ENCODE peak calls at places on chromosomes 2 and 18, in six cellular contexts. H is tibial artery; V is CD8-positive, alpha-beta T cell; O is CD4-positive, alpha-beta memory T cell; Z is CD8-positive, alpha-beta memory T cell; L is naive thymus-derived CD4-positive, alpha-beta T cell. E is an unnamed sample.

GRCh38 chr2:126978333-126978732 is 79.6 kb downstream of the TEX51 start:
- DNase-seq in H (no peak), O (no peak), V (no peak), L (no peak), Z (no peak), E (no peak)

GRCh38 chr18:11506871-11507270 is 102.5 kb upstream of the SLC35G4 start:
- DNase-seq in H (no peak), V (no peak), O (no peak), Z (no peak), L (no peak), E (no peak)

GRCh38 chr2:159904127-159904564 is 106.1 kb upstream of the CD302 start:
- DNase-seq in O (peak; percentile 74), L (peak; percentile 76), H (peak; percentile 20), Z (peak; percentile 47), V (peak; percentile 36), E (no peak)

GRCh38 chr2:195408196-195408595 is 248.8 kb upstream of the SLC39A10 start:
- DNase-seq in L (no peak), H (no peak), O (no peak), Z (no peak), V (no peak), E (no peak)

GRCh38 chr2:135132314-135132713 is 80.2 kb downstream of the RAB3GAP1 start:
- DNase-seq in V (no peak), O (no peak), H (no peak), Z (no peak), L (no peak), E (no peak)

GRCh38 chr2:25303517-25304338 is 38.0 kb downstream of the DNMT3A start:
- DNase-seq in H (no peak), L (no peak), V (no peak), Z (no peak), O (no peak), E (no peak)

GRCh38 chr2:127479219-127479825 is 47.0 kb downstream of the IWS1 start:
- DNase-seq in O (no peak), L (peak; percentile 35), Z (no peak), V (no peak), H (no peak), E (no peak)

GRCh38 chr2:45625824-45626223 is 14.8 kb upstream of the SRBD1 start:
- DNase-seq in L (no peak), V (no peak), H (no peak), Z (no peak), O (no peak), E (no peak)

GRCh38 chr2:113208995-113209868 is 35.5 kb downstream of the PSD4 start:
- DNase-seq in V (no peak), O (no peak), Z (no peak), L (no peak), H (no peak), E (no peak)

GRCh38 chr2:236824836-236825235 is 255.2 kb downstream of the ACKR3 start:
- DNase-seq in V (no peak), H (no peak), L (no peak), Z (no peak), O (no peak), E (no peak)

GRCh38 chr2:8000861-8001260 is 681.0 kb upstream of the ID2 start:
- DNase-seq in O (no peak), V (no peak), L (no peak), H (no peak), Z (no peak), E (no peak)

GRCh38 chr2:111617299-111617803 is 266.6 kb downstream of the ANAPC1 start:
- DNase-seq in Z (no peak), H (no peak), V (no peak), O (no peak), L (no peak), E (no peak)

GRCh38 chr2:136764397-136765255 is 719 bp upstream of the THSD7B start:
- DNase-seq in Z (no peak), L (no peak), V (no peak), H (no peak), O (no peak), E (no peak)

GRCh38 chr18:33264566-33264965 is 176.0 kb downstream of the CCDC178 start:
- DNase-seq in L (no peak), O (no peak), V (no peak), H (no peak), Z (no peak), E (no peak)

DNA sequence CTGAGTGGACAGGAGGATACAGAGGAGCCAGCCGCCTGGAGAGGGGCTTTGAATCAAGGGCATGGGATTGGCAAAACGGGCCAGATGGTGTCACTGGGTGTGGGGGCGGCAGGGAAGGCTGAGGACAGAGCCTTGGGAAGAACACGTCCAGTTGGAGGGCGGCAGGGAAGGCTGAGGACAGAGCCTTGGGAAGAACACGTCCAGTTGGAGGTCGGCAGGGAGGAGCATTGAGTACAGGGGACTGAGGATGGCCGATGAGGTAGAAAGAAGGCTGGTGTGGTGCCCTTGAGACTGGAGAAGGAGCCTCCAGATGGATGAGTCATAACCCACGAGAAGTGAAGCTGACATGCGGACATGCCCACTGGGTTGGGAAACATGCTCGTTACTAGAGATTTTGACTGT is 4.5 kb downstream of the HES6 start:
- DNase-seq in Z (no peak), H (no peak), O (no peak), V (no peak), L (no peak), E (no peak)
- H3K27me3 ChIP-seq in Z (peaks cover 4% of the 10 kb centered on the region), H (no peaks in the 10 kb centered on the region), O (peaks cover 8% of the 10 kb centered on the region), V (no peaks in the 10 kb centered on the region), L (peaks cover 16% of the 10 kb centered on the region), E (peaks cover 1% of the 10 kb centered on the region)

DNA sequence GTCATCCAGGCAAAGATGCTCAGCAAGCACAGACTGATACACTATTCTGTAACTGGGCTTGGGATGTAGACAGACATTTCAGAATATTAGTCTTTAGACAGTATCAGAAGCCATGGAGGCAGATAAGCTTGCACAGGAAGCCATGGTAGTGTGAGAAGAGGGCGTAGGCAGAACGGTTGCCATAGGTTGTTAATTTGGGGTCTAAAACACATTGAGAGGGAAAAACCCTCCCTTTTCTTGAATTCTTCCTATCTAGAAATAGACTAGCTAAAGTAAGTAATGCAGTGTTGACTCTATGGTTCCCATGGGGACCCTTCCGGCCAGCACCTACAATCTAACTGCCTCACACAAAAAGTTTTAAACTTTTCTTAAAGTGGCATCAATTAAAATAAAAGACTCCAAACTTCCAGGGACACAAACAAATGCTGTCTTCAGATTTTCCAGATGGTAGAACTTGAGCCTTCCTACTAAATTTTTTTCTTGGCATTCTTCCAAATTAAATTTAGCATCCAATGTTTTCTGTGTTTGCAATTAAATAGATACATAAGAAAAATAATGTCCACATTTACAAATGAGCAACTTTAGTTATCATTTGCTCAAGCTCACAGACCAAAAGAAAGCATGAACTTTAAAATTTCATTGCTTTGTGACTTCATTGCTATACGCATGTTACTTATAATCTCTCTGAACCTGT is 1.9 kb downstream of the PRKRA start:
- DNase-seq in H (no peak), L (no peak), O (no peak), Z (no peak), V (no peak), E (no peak)
- H3K9me3 ChIP-seq in H (no peaks in the 10 kb centered on the region), L (no peaks in the 10 kb centered on the region), O (no peaks in the 10 kb centered on the region), Z (no peaks in the 10 kb centered on the region), V (no peaks in the 10 kb centered on the region), E (no peaks in the 10 kb centered on the region)

DNA sequence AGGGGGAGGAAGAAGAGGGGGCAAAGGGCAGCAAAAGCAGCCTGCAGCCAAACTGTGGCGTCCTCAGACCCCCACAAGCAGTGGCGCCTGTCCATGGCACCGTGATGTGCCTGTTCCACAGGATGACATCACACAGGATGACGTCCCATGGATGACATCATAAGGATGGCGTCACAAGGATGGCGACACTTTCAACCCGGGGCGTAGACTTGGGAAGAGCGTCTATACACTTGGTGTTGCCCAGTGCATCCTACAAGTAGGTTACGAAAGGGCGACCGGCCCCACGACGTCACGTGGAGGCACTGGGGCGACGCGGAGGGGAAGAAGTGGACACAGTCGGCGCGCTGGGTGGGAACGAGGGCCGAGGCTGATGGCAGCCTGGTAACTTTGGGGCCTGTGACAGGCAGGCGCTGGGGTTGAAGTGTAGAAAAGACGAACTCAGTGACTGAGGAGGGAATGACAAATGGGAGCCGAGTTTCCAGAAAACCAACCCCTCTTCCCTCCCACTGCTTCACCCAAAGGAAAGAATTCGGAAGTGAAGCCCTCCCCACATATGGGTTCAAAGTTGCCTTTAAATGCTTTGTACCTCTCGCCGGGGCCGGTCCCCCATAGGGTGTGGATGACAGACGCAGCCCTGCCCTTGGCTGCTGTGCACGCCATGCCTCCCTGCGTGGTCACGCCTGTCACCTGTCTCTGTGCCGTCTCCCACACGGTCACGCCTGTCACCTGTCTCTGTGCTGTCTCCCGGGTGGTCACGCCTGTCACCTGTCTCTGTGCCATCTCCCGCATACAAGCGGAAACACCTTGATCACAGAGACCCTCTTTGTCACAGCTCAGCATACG is 13.4 kb upstream of the KCNG2 start:
- DNase-seq in O (no peak), V (no peak), L (no peak), H (no peak), Z (no peak), E (peak; percentile 55)
- H3K27me3 ChIP-seq in O (no peaks in the 10 kb centered on the region), V (peaks cover 8% of the 10 kb centered on the region), L (no peaks in the 10 kb centered on the region), H (no peaks in the 10 kb centered on the region), Z (no peaks in the 10 kb centered on the region), E (peaks cover 18% of the 10 kb centered on the region)

DNA sequence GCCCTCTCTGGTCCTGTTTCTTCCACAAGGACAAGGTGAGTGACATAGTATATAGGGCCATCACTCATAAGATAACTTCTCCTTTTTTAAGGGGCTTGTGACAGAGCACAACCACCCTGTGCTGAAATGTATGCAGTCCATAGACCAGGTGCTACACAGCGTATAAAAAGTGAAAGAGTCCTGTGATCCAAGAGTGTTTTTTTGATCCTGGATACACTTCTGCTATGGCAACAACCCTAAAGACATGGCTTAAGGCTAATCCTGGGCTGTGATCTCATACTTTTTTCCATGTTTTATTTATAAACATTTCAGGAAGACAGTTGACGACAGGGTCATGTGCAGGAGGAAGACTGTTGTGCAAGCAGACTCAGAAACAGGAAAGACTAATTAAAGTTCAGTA is 400.5 kb upstream of the TCF4 start:
- DNase-seq in Z (no peak), V (no peak), L (no peak), H (no peak), O (no peak), E (no peak)
- H3K9me3 ChIP-seq in Z (no peaks in the 10 kb centered on the region), V (no peaks in the 10 kb centered on the region), L (no peaks in the 10 kb centered on the region), H (no peaks in the 10 kb centered on the region), O (peaks cover 7% of the 10 kb centered on the region), E (peaks cover 3% of the 10 kb centered on the region)

DNA sequence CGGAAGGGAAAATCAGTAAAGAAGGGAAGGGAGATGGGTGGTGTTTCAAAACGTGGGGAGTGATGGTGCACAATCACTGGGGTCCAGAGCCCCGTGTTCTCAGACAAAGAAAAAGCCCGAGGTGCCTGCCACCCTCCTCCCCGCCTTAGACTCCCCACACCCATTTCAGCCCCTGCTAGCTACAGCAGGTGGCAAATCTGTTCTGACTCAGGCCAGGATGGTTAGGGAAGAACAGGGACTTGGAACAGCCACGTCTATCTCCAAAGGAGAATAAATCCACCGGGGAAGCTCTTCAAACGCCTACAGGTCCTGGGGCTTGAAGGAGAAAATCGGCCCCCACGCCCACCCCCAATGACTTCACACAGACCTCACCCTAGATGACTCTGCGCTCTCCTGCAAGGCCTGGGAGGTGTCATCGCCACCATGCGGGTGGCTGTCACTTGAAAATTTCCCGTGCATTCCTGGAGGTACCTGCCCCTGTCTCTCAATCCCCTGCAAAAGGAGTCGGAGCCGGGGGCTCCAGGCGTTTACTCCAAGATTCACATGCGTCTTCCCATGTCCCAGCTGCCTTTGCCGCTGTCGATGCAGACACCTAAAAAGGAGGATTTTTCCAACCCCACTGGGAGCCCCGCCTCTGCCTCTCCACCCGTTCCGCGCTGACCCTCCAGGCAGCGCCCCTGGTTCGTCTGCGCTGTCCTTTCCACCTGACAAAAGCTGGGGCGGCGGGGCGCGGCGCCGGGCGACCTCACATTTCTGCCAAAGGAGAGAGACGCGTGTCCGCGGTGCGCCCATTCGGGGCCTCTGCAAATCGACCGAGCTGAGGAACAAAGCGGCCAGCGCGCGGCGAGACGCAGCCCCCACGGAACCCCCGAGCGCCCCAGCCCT is 834 bp downstream of the REEP1 start:
- DNase-seq in H (no peak), V (no peak), Z (no peak), O (no peak), L (no peak), E (no peak)
- H3K27me3 ChIP-seq in H (no peaks in the 10 kb centered on the region), V (peaks cover 9% of the 10 kb centered on the region), Z (peaks cover 27% of the 10 kb centered on the region), O (peaks cover 29% of the 10 kb centered on the region), L (peaks cover 13% of the 10 kb centered on the region), E (peaks cover 55% of the 10 kb centered on the region)

GRCh38 chr18:72147830-72148229 is 396.3 kb downstream of the CBLN2 start:
- DNase-seq in H (no peak), V (no peak), O (no peak), L (no peak), Z (no peak), E (no peak)
- H3K9me3 ChIP-seq in H (no peaks in the 10 kb centered on the region), V (no peaks in the 10 kb centered on the region), O (no peaks in the 10 kb centered on the region), L (no peaks in the 10 kb centered on the region), Z (no peaks in the 10 kb centered on the region), E (no peaks in the 10 kb centered on the region)